ENCODE peak calls at places on chromosomes 7 and 10, in nine cellular contexts. S, D, H, W, Q, B, K, C and R are unnamed samples.

GRCh38 chr7:112129655-112130323 is 76.4 kb downstream of the DOCK4 start:
- DNase-seq in K (no peak), S (no peak), Q (peak), H (no peak), W (no peak), C (no peak), D (no peak), B (no peak), R (no peak)

GRCh38 chr7:148672041-148672440 is 26.7 kb upstream of the CUL1 start:
- DNase-seq in Q (no peak), K (no peak), B (no peak), C (no peak), W (no peak), D (no peak), S (no peak), H (no peak), R (no peak)

GRCh38 chr10:128854965-128855364 is 612.1 kb upstream of the MGMT start:
- DNase-seq in C (no peak), W (no peak), D (no peak), Q (peak), S (peak), H (peak), K (no peak), B (no peak), R (peak)

GRCh38 chr7:158292948-158293347 is 294.7 kb downstream of the PTPRN2 start:
- DNase-seq in D (no peak), K (no peak), S (no peak), Q (no peak), B (no peak), H (no peak), C (no peak), W (no peak), R (no peak)

GRCh38 chr7:133638835-133639234 is 386.0 kb downstream of the EXOC4 start:
- DNase-seq in B (no peak), Q (no peak), C (no peak), D (no peak), H (no peak), K (no peak), S (no peak), W (no peak), R (no peak)

GRCh38 chr7:157318015-157318706 is 18.6 kb upstream of the DNAJB6 start:
- DNase-seq in B (no peak), Q (no peak), H (no peak), S (peak), K (no peak), W (no peak), C (no peak), D (no peak), R (peak)

GRCh38 chr10:112815238-112816032 is 134.6 kb upstream of the TCF7L2 start:
- DNase-seq in Q (no peak), B (no peak), S (no peak), C (no peak), H (no peak), D (no peak), K (no peak), W (no peak), R (no peak)

GRCh38 chr10:9097206-9097990 is 1042.9 kb downstream of the GATA3 start:
- DNase-seq in H (no peak), C (no peak), Q (no peak), B (no peak), K (no peak), D (no peak), S (no peak), W (no peak), R (no peak)

GRCh38 chr10:117216611-117217195 is 19.4 kb downstream of the KCNK18 start:
- DNase-seq in Q (peak), S (peak), D (peak), K (no peak), B (peak), W (peak), C (peak), H (peak), R (peak)

GRCh38 chr7:13181221-13181620 is 493.8 kb downstream of the ARL4A start:
- DNase-seq in W (no peak), B (peak), C (no peak), H (no peak), S (no peak), K (no peak), Q (no peak), D (no peak), R (peak)

GRCh38 chr10:95755511-95756004 is 405 bp upstream of the ENTPD1 start:
- DNase-seq in C (no peak), Q (no peak), S (peak), W (no peak), H (no peak), K (no peak), D (no peak), B (no peak), R (no peak)

GRCh38 chr7:128161466-128162125 is 79.5 kb upstream of the LEP start:
- DNase-seq in C (no peak), S (peak), Q (no peak), B (no peak), H (no peak), K (no peak), D (no peak), W (no peak), R (no peak)

GRCh38 chr10:130236711-130237110 is 100.5 kb downstream of the GLRX3 start:
- DNase-seq in D (no peak), S (peak), W (no peak), C (no peak), K (no peak), H (no peak), Q (no peak), B (no peak), R (no peak)

GRCh38 chr10:71225291-71226058 is 13.1 kb downstream of the UNC5B start:
- DNase-seq in C (no peak), H (no peak), K (peak), S (no peak), W (no peak), Q (peak), B (no peak), D (no peak), R (no peak)

GRCh38 chr10:48623607-48624132 is 18.8 kb upstream of the ARHGAP22 start:
- DNase-seq in C (no peak), H (no peak), W (no peak), Q (no peak), S (no peak), B (no peak), D (no peak), K (no peak), R (no peak)

GRCh38 chr10:14244801-14245211 is 85.9 kb downstream of the FRMD4A start:
- DNase-seq in W (no peak), D (no peak), K (no peak), C (no peak), H (no peak), Q (no peak), B (no peak), S (no peak), R (no peak)